ENCODE peak calls at places on chromosomes 6 and 20, in nine cellular contexts. H, E, J, M, T, X, F, Y and A are unnamed samples.

GRCh38 chr20:23126281-23127061 is 40.3 kb upstream of the CD93 start:
- DNase-seq in H (no peak), E (no peak), J (no peak), M (no peak), T (no peak), X (no peak), F (no peak), Y (no peak), A (no peak)

GRCh38 chr6:135117413-135117968 is 62.9 kb upstream of the HBS1L start:
- DNase-seq in H (no peak), E (no peak), J (no peak), M (no peak), T (no peak), X (no peak), F (no peak), Y (no peak), A (no peak)

GRCh38 chr6:71043902-71044301 is 87.0 kb upstream of the B3GAT2 start:
- DNase-seq in H (no peak), E (no peak), J (no peak), M (peak), T (no peak), X (no peak), F (no peak), Y (no peak), A (no peak)

GRCh38 chr6:12280458-12280857 is 9.7 kb upstream of the EDN1 start:
- DNase-seq in H (no peak), E (no peak), J (no peak), M (peak), T (no peak), X (no peak), F (no peak), Y (no peak), A (peak)

GRCh38 chr6:148432405-148433195 is 90.0 kb downstream of the SASH1 start:
- DNase-seq in H (no peak), E (no peak), J (no peak), M (no peak), T (no peak), X (no peak), F (no peak), Y (peak), A (no peak)

GRCh38 chr6:160088774-160089533 is 32.7 kb upstream of the SLC22A1 start:
- DNase-seq in H (no peak), E (no peak), J (no peak), M (no peak), T (no peak), X (no peak), F (no peak), Y (no peak), A (no peak)

GRCh38 chr6:73798592-73798991 is 102.6 kb downstream of the CD109 start:
- DNase-seq in H (no peak), E (peak), J (peak), M (peak), T (no peak), X (no peak), F (no peak), Y (peak), A (peak)

GRCh38 chr6:79277109-79277508 is 42.6 kb upstream of the HMGN3 start:
- DNase-seq in H (no peak), E (no peak), J (no peak), M (peak), T (no peak), X (no peak), F (no peak), Y (no peak), A (peak)

GRCh38 chr6:3431994-3432393 is 24.9 kb downstream of the SLC22A23 start:
- DNase-seq in H (no peak), E (no peak), J (no peak), M (peak), T (no peak), X (no peak), F (no peak), Y (no peak), A (no peak)

GRCh38 chr6:137286368-137286767 is 67.2 kb upstream of the IFNGR1 start:
- DNase-seq in H (no peak), E (no peak), J (no peak), M (no peak), T (no peak), X (no peak), F (no peak), Y (no peak), A (no peak)

GRCh38 chr6:137958809-137959565 is 91.9 kb downstream of the TNFAIP3 start:
- DNase-seq in H (no peak), E (no peak), J (no peak), M (peak), T (no peak), X (no peak), F (no peak), Y (no peak), A (no peak)

GRCh38 chr20:23625236-23625964 is 12.4 kb downstream of the CST3 start:
- DNase-seq in H (no peak), E (no peak), J (no peak), M (peak), T (no peak), X (no peak), F (no peak), Y (no peak), A (peak)

GRCh38 chr20:4082406-4083102 is 67.2 kb upstream of the RNF24 start:
- DNase-seq in H (no peak), E (no peak), J (peak), M (no peak), T (peak), X (no peak), F (peak), Y (peak), A (peak)

GRCh38 chr6:109690373-109690739 is 646 bp downstream of the AK9 start:
- DNase-seq in H (peak), E (no peak), J (peak), M (peak), T (peak), X (peak), F (peak), Y (peak), A (no peak)

GRCh38 chr6:14046476-14047068 is 71.0 kb upstream of the CD83 start:
- DNase-seq in H (peak), E (no peak), J (peak), M (peak), T (peak), X (peak), F (no peak), Y (no peak), A (peak)

GRCh38 chr6:158645064-158646022 is 800 bp upstream of the DYNLT1 start:
- DNase-seq in H (no peak), E (no peak), J (no peak), M (no peak), T (no peak), X (peak), F (no peak), Y (no peak), A (no peak)

GRCh38 chr6:144150673-144151009 is 324 bp downstream of the STX11 start:
- DNase-seq in H (peak), E (no peak), J (peak), M (no peak), T (no peak), X (no peak), F (peak), Y (no peak), A (peak)

GRCh38 chr6:132236744-132237143 is 164.5 kb downstream of the MOXD1 start:
- DNase-seq in H (no peak), E (no peak), J (no peak), M (no peak), T (no peak), X (no peak), F (no peak), Y (no peak), A (no peak)

GRCh38 chr6:120960761-120961160 is 373.5 kb downstream of the TBC1D32 start:
- DNase-seq in H (no peak), E (no peak), J (no peak), M (no peak), T (no peak), X (no peak), F (no peak), Y (no peak), A (no peak)

GRCh38 chr6:26234421-26235239 is 130.4 kb upstream of the BTN3A2 start:
- DNase-seq in H (peak), E (no peak), J (peak), M (peak), T (peak), X (peak), F (peak), Y (peak), A (peak)

DNA sequence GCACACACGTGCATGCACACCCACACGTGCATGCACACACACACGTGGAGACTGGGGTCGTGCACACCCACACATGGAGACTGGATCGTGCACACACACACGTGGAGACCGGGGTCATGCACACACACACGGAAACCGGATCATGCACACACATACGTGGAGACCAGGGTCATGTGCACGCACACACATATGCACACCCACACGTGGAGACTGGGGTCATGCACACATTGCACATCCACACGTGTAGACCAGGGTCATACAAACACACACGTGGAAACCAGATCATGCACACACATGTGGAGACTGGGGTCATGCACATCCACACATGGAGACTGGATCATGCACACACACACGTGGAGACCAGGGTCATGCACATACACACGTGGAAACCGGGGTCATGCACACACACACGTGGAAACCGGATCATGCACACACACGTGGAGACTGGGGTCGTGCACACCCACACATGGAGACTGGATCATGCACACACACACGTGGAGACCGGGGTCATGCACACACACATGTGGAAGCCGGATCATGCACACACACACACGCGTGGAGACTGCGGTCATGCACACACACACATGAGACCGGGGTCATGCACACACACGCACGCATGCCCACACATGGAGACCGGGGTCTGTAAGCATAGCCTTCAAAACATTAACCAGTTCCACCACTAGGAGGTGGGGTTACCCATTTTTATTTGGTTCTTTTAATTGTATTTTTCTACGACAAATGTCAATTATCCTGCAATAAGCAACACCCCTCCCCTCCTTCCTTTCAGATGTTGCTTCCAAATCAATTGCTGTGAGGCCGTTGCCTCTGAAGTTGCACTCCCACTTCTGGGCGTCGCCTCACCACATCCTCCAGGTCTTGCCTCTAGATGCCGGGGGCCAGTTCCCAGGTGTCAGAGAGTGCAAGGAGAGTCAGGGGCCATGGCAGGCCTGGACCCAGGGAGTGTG is 95.8 kb downstream of the TMEM242 start:
- DNase-seq in H (no peak), E (no peak), J (no peak), M (no peak), T (peak), X (no peak), F (no peak), Y (no peak), A (no peak)
- TF ChIP-seq CTCF in H (peak), E (peak), J (no peak), M (peak), T (peak), X (no peak), F (no peak), Y (peak), A (peak)

DNA sequence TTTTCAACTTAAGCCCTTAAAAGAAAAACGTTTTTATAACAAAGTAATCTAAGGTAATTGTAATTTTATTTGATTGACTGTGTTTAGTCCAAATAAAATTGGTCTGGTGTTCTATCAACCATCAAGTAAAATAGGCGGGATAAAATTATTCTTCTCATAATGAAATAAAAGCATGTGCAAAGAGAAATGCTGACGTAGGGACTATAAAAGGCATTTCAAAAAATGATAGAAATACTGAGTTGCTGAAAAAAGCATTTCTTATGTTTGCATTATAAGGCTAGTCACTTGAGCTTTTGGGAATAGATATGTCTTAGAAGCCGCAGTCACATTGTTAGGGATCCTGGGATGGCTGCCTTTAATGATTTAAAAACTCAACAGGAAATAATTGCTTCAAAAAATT is 608.0 kb upstream of the JAG1 start:
- DNase-seq in H (no peak), E (no peak), J (no peak), M (no peak), T (no peak), X (no peak), F (no peak), Y (no peak), A (no peak)
- H3K4me3 ChIP-seq in H (no peak), E (no peak), J (no peak), M (no peak), T (no peak), X (no peak), F (no peak), Y (no peak), A (no peak)

GRCh38 chr20:47535088-47535487 is 33.4 kb downstream of the NCOA3 start:
- DNase-seq in H (peak), E (no peak), J (no peak), M (no peak), T (no peak), X (no peak), F (no peak), Y (no peak), A (no peak)
- TF ChIP-seq CTCF in H (peak), E (peak), J (no peak), M (no peak), T (no peak), X (no peak), F (no peak), Y (no peak), A (peak)

GRCh38 chr20:59583428-59584277 is 20.7 kb upstream of the PHACTR3 start:
- DNase-seq in H (no peak), E (no peak), J (peak), M (no peak), T (no peak), X (peak), F (no peak), Y (peak), A (no peak)
- H3K4me3 ChIP-seq in H (no peak), E (no peak), J (no peak), M (no peak), T (no peak), X (no peak), F (no peak), Y (no peak), A (no peak)

GRCh38 chr6:42095776-42096541 is 45.6 kb downstream of the TAF8 start:
- DNase-seq in H (peak), E (no peak), J (peak), M (no peak), T (no peak), X (peak), F (no peak), Y (no peak), A (no peak)
- TF ChIP-seq CTCF in H (peak), E (peak), J (no peak), M (peak), T (peak), X (no peak), F (no peak), Y (no peak), A (peak)

GRCh38 chr20:36860811-36861624 is 14.9 kb upstream of the TLDC2 start:
- DNase-seq in H (no peak), E (no peak), J (no peak), M (no peak), T (no peak), X (no peak), F (no peak), Y (no peak), A (no peak)
- H3K4me3 ChIP-seq in H (no peak), E (peak), J (no peak), M (peak), T (peak), X (peak), F (peak), Y (peak), A (peak)

GRCh38 chr20:50744143-50744792 is 12.9 kb downstream of the PARD6B start:
- DNase-seq in H (peak), E (no peak), J (peak), M (peak), T (peak), X (peak), F (no peak), Y (peak), A (peak)

GRCh38 chr20:50745634-50746137 is 14.3 kb downstream of the PARD6B start:
- DNase-seq in H (no peak), E (no peak), J (peak), M (no peak), T (no peak), X (no peak), F (no peak), Y (no peak), A (peak)

GRCh38 chr20:50747275-50747674 is 15.9 kb downstream of the PARD6B start:
- DNase-seq in H (no peak), E (no peak), J (no peak), M (no peak), T (no peak), X (no peak), F (no peak), Y (no peak), A (no peak)

GRCh38 chr20:50743087-50743486 is 11.7 kb downstream of the PARD6B start:
- DNase-seq in H (no peak), E (no peak), J (no peak), M (no peak), T (peak), X (no peak), F (no peak), Y (no peak), A (no peak)

GRCh38 chr20:50746138-50746940 is 15.0 kb downstream of the PARD6B start:
- DNase-seq in H (no peak), E (no peak), J (peak), M (no peak), T (no peak), X (no peak), F (no peak), Y (no peak), A (no peak)
- TF ChIP-seq CTCF in H (no peak), E (no peak), J (no peak), M (no peak), T (no peak), X (no peak), F (no peak), Y (no peak), A (peak)

GRCh38 chr6:29255530-29255929 is 46.0 kb upstream of the OR14J1 start:
- DNase-seq in H (no peak), E (no peak), J (no peak), M (no peak), T (no peak), X (no peak), F (no peak), Y (no peak), A (no peak)
- H3K4me3 ChIP-seq in H (no peak), E (no peak), J (no peak), M (no peak), T (no peak), X (no peak), F (no peak), Y (no peak), A (no peak)

DNA sequence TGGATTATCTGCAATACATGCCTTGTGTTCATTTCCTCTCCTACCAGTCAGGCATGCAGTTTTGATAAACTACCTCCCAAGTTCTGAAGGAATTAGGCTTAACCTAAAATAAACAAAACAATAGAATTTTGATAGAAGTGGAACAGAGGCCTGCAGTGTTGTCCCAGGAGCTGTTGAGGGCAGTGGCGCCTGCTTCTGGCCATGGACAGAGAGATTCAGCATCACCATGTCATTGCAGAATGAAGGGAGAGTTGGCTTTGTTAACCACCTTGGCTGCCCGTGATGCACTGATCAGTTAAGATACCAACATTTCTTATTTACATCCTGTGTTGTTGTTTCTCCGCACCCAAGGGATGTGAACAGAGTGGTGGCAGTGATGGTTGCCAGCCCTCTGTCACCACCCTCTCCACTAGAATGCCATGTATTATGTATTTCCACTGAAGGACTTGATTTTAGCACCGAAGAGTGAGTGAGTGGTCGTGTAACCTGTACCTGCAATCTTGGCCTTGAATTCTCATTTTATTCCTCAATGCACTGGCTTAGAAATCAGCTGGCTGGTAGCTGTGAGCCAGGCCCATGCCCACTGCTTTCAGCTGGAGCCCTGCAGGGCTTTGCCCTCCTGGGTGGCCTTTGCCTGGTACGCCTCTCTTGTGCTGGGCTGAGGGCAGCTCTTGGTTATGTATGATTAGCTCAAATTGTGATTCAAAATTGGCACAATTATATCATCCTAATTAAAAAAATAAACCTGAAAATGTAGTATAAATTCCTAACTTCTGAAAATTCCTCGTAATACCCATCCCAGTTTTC is 56.5 kb downstream of the SHLD1 start:
- DNase-seq in H (no peak), E (no peak), J (no peak), M (no peak), T (no peak), X (no peak), F (no peak), Y (no peak), A (no peak)
- TF ChIP-seq CTCF in H (peak), E (peak), J (no peak), M (no peak), T (peak), X (no peak), F (no peak), Y (no peak), A (peak)

DNA sequence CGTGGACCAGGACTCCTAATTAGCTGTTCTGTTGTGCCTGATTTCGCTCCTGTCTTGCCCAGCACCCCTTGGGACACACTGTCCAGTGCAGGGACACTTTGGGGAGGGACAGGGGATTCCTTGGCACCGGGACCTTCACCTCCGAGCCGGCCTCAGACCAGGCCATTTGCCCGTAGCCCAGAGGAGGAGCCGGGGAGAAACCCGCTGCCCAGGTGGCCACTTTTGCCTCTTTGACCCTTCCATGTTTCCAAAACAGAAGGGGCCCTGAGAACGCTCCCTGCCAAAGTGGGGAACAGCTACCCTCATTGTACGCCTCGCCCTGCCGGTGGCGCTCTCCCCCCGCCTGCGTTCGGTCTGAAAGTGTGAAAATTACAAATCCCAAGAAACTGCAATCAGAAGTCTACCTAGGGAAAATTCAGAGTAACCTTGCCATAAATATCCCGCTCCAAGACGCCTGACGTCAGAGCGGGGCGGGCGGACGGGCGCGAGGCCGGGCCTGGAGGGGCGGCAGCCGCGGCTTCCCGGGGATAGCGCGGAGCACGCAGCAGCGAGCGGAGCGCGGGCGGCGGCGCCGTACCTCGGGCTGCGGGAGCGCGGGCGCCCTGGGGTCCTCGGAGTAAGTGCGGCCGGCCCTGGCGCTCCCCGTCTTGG is at the start of gene DAAM2:
- DNase-seq in H (peak), E (no peak), J (peak), M (peak), T (peak), X (peak), F (peak), Y (peak), A (peak)
- H3K4me3 ChIP-seq in H (peak), E (peak), J (peak), M (peak), T (peak), X (peak), F (peak), Y (peak), A (peak)